ENCODE peak calls at places on chromosomes 2 and 18, in four cellular contexts. T, M, Q and K are unnamed samples.

GRCh38 chr18:67568166-67568565 is 51.6 kb upstream of the DSEL start:
- DNase-seq in M (no peak), T (no peak), Q (no peak), K (no peak)

GRCh38 chr2:168311265-168311925 is 64.0 kb upstream of the STK39 start:
- DNase-seq in T (no peak), M (no peak), Q (no peak), K (no peak)

GRCh38 chr2:159891917-159892691 is 94.1 kb upstream of the CD302 start:
- DNase-seq in Q (no peak), M (no peak), T (no peak), K (no peak)

GRCh38 chr2:150911766-150912280 is 349.8 kb downstream of the RBM43 start:
- DNase-seq in M (no peak), Q (no peak), T (peak; percentile 85), K (no peak)

GRCh38 chr2:40367032-40367431 is 84.9 kb downstream of the SLC8A1 start:
- DNase-seq in Q (no peak), T (no peak), M (no peak), K (no peak)

GRCh38 chr2:188810591-188810990 is 163.6 kb upstream of the COL3A1 start:
- DNase-seq in M (no peak), Q (no peak), T (no peak), K (no peak)

GRCh38 chr2:45275235-45275805 is 266.1 kb upstream of the SIX2 start:
- DNase-seq in Q (no peak), T (no peak), M (no peak), K (no peak)

GRCh38 chr18:4068552-4069158 is 386.5 kb downstream of the DLGAP1 start:
- DNase-seq in M (peak; percentile 24), Q (peak; percentile 45), T (peak; percentile 20), K (no peak)

GRCh38 chr2:61042807-61043206 is 22.9 kb upstream of the SANBR start:
- DNase-seq in M (no peak), T (no peak), Q (no peak), K (no peak)

GRCh38 chr2:168639024-168639423 is 163.4 kb upstream of the NOSTRIN start:
- DNase-seq in M (no peak), Q (no peak), T (no peak), K (no peak)

GRCh38 chr2:85318222-85319182 is 9.3 kb downstream of the TGOLN2 start:
- DNase-seq in M (no peak), T (no peak), Q (no peak), K (no peak)

GRCh38 chr2:32063310-32064020 is at the start of gene SPAST:
- DNase-seq in M (peak; percentile 99), Q (peak; percentile 96), T (peak; percentile 87), K (peak; percentile 96)
- TF ChIP-seq CTCF in M (peak; percentile 31), Q (peak; percentile 61), T (peak; percentile 49), K (no peak)

DNA sequence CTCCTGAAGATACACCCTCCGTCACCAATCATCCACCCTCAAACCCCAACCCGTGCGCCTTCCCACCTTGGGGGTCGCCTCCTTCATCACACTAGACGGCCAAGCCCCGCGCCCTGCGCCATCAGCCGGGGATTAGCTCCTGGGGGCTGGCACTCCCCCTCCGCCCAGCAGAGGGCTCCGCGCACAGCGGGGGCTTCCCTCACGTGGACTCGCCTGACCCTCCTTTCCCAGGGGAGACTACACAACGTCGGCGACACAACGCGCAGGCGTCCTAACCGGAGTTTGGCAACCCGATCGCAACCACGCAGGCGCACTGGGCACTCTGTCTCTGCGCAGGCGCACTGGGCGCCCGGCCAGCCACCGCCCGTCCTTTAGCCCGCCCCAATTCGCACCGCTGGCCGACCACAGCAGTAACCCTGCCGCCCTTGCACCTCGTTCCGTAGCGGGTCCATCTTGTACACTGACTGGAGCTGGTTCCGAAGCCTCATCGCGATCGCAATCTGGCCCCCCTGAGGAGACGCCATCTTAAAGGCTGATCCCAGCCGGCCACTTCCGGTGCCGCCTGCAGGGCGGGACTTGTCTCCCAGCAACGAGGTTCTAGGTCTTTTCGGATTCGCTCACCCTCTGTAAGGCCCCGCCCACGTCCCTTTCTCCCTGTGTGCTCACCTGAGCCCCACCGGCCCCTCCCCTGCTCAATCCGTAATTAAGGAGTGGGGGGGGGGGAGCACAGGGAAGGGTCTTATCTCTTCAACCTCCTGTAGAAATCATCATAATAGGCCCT is at the start of gene PCGF1:
- DNase-seq in Q (peak; percentile 97), T (peak; percentile 92), M (peak; percentile 99), K (peak; percentile 99)
- TF ChIP-seq CTCF in Q (peak; percentile 61), T (peak; percentile 47), M (peak; percentile 83), K (no peak)

GRCh38 chr2:227363756-227364155 is 15.3 kb downstream of the TM4SF20 start:
- DNase-seq in M (no peak), T (no peak), Q (no peak), K (no peak)
- TF ChIP-seq CTCF in M (peak; percentile 22), T (no peak), Q (peak; percentile 29), K (no peak)

GRCh38 chr2:197075754-197076337 is 149.3 kb upstream of the PGAP1 start:
- DNase-seq in Q (no peak), T (no peak), M (no peak), K (no peak)
- TF ChIP-seq CTCF in Q (peak; percentile 60), T (peak; percentile 38), M (peak; percentile 38), K (no peak)

GRCh38 chr2:99154643-99155536 is at the start of the genes LIPT1 and TSGA10:
- DNase-seq in T (peak; percentile 73), M (peak; percentile 94), Q (peak; percentile 75), K (peak; percentile 92)
- TF ChIP-seq CTCF in T (peak; percentile 34), M (peak; percentile 14), Q (peak; percentile 46), K (no peak)

GRCh38 chr2:29718326-29718725 is 203.1 kb downstream of the ALK start:
- DNase-seq in T (no peak), M (no peak), Q (no peak), K (no peak)

GRCh38 chr2:29715655-29716054 is 205.7 kb downstream of the ALK start:
- DNase-seq in M (no peak), Q (no peak), T (no peak), K (no peak)

GRCh38 chr2:29719626-29720025 is 201.8 kb downstream of the ALK start:
- DNase-seq in Q (peak; percentile 69), T (no peak), M (no peak), K (no peak)

GRCh38 chr2:29714333-29714732 is 207.1 kb downstream of the ALK start:
- DNase-seq in Q (no peak), M (no peak), T (no peak), K (no peak)
- TF ChIP-seq CTCF in Q (no peak), M (no peak), T (peak; percentile 19), K (no peak)